ENCODE peak calls at places on chromosomes 16 and 17, in five cellular contexts. One of them, this sample, is unnamed.
A peak's percentile ranks its signal among the peaks of the same experiment; 100 is the strongest.

GRCh38 chr17:34383225-34383615 is 20.2 kb upstream of the CCL1 start:
- DNase-seq in tibial nerve: no peak
- DNase-seq in upper lobe of left lung: no peak
- DNase-seq in transverse colon: no peak
- DNase-seq in ovary: no peak
- DNase-seq in this sample: no peak

GRCh38 chr16:72530434-72530833 is 358.5 kb upstream of the PMFBP1 start:
- DNase-seq in tibial nerve: no peak
- DNase-seq in upper lobe of left lung: no peak
- DNase-seq in transverse colon: no peak
- DNase-seq in ovary: no peak
- DNase-seq in this sample: no peak

GRCh38 chr17:1629647-1630310 is 1.1 kb upstream of the SLC43A2 start:
- DNase-seq in tibial nerve: no peak
- DNase-seq in upper lobe of left lung: peak; percentile 89
- DNase-seq in transverse colon: peak; percentile 87
- DNase-seq in ovary: peak; percentile 63
- DNase-seq in this sample: peak; percentile 80

GRCh38 chr16:53235851-53236250 is 181.1 kb downstream of the CHD9 start:
- DNase-seq in tibial nerve: no peak
- DNase-seq in upper lobe of left lung: no peak
- DNase-seq in transverse colon: no peak
- DNase-seq in ovary: no peak
- DNase-seq in this sample: no peak

GRCh38 chr16:86979061-86979460 is 338.1 kb downstream of the C16orf95 start:
- DNase-seq in tibial nerve: no peak
- DNase-seq in upper lobe of left lung: no peak
- DNase-seq in transverse colon: no peak
- DNase-seq in ovary: no peak
- DNase-seq in this sample: peak; percentile 33

GRCh38 chr17:39165844-39166349 is at the start of gene ARL5C:
- DNase-seq in tibial nerve: no peak
- DNase-seq in upper lobe of left lung: no peak
- DNase-seq in transverse colon: no peak
- DNase-seq in ovary: no peak
- DNase-seq in this sample: no peak

GRCh38 chr17:58507123-58507634 is 7.3 kb downstream of the MTMR4 start:
- DNase-seq in tibial nerve: no peak
- DNase-seq in upper lobe of left lung: peak; percentile 77
- DNase-seq in transverse colon: no peak
- DNase-seq in ovary: no peak
- DNase-seq in this sample: no peak

GRCh38 chr16:13414154-13414553 is 505.8 kb upstream of the ERCC4 start:
- DNase-seq in tibial nerve: no peak
- DNase-seq in upper lobe of left lung: no peak
- DNase-seq in transverse colon: no peak
- DNase-seq in ovary: no peak
- DNase-seq in this sample: no peak

GRCh38 chr17:42283241-42284019 is 4.9 kb upstream of the STAT5A start:
- DNase-seq in tibial nerve: no peak
- DNase-seq in upper lobe of left lung: no peak
- DNase-seq in transverse colon: no peak
- DNase-seq in ovary: peak; percentile 18
- DNase-seq in this sample: peak; percentile 48

GRCh38 chr17:63117431-63117830 is 151.4 kb downstream of the TANC2 start:
- DNase-seq in tibial nerve: no peak
- DNase-seq in upper lobe of left lung: no peak
- DNase-seq in transverse colon: no peak
- DNase-seq in ovary: no peak
- DNase-seq in this sample: no peak

GRCh38 chr16:71460246-71460645 is 1.8 kb downstream of the ZNF23 start:
- DNase-seq in tibial nerve: no peak
- DNase-seq in upper lobe of left lung: no peak
- DNase-seq in transverse colon: no peak
- DNase-seq in ovary: no peak
- DNase-seq in this sample: no peak

GRCh38 chr17:58317421-58318064 is 11.1 kb downstream of the TSPOAP1 start:
- DNase-seq in tibial nerve: no peak
- DNase-seq in upper lobe of left lung: peak; percentile 47
- DNase-seq in transverse colon: peak; percentile 69
- DNase-seq in ovary: no peak
- DNase-seq in this sample: peak; percentile 58

GRCh38 chr17:80663783-80664206 is 119.2 kb downstream of the RPTOR start:
- DNase-seq in tibial nerve: no peak
- DNase-seq in upper lobe of left lung: peak; percentile 79
- DNase-seq in transverse colon: peak; percentile 20
- DNase-seq in ovary: peak; percentile 60
- DNase-seq in this sample: peak; percentile 88

GRCh38 chr17:39573447-39574298 is 34.0 kb downstream of the NEUROD2 start:
- DNase-seq in tibial nerve: peak; percentile 29
- DNase-seq in upper lobe of left lung: peak; percentile 62
- DNase-seq in transverse colon: peak; percentile 69
- DNase-seq in ovary: peak; percentile 55
- DNase-seq in this sample: peak; percentile 87

GRCh38 chr17:82028246-82028645 is 3.2 kb upstream of the RAC3 start:
- DNase-seq in tibial nerve: no peak
- DNase-seq in upper lobe of left lung: no peak
- DNase-seq in transverse colon: no peak
- DNase-seq in ovary: no peak
- DNase-seq in this sample: no peak

GRCh38 chr16:57367111-57367752 is 5.1 kb upstream of the CX3CL1 start:
- DNase-seq in tibial nerve: no peak
- DNase-seq in upper lobe of left lung: no peak
- DNase-seq in transverse colon: no peak
- DNase-seq in ovary: no peak
- DNase-seq in this sample: no peak

GRCh38 chr17:39647242-39647641 is 10.3 kb downstream of the STARD3 start:
- DNase-seq in tibial nerve: no peak
- DNase-seq in upper lobe of left lung: no peak
- DNase-seq in transverse colon: no peak
- DNase-seq in ovary: no peak
- DNase-seq in this sample: no peak

GRCh38 chr17:924711-925480 is 54.7 kb downstream of the NXN start:
- DNase-seq in tibial nerve: no peak
- DNase-seq in upper lobe of left lung: peak; percentile 56
- DNase-seq in transverse colon: no peak
- DNase-seq in ovary: no peak
- DNase-seq in this sample: no peak

GRCh38 chr17:68576811-68577551 is 24.2 kb downstream of the FAM20A start:
- DNase-seq in tibial nerve: no peak
- DNase-seq in upper lobe of left lung: no peak
- DNase-seq in transverse colon: no peak
- DNase-seq in ovary: peak; percentile 33
- DNase-seq in this sample: peak; percentile 72

GRCh38 chr17:76783146-76783545 is 45.2 kb downstream of the MFSD11 start:
- DNase-seq in tibial nerve: no peak
- DNase-seq in upper lobe of left lung: no peak
- DNase-seq in transverse colon: no peak
- DNase-seq in ovary: no peak
- DNase-seq in this sample: no peak

GRCh38 chr16:27470567-27471431 is 68.8 kb downstream of the IL21R start:
- DNase-seq in tibial nerve: no peak
- DNase-seq in upper lobe of left lung: peak; percentile 50
- DNase-seq in transverse colon: no peak
- DNase-seq in ovary: no peak
- DNase-seq in this sample: no peak

DNA sequence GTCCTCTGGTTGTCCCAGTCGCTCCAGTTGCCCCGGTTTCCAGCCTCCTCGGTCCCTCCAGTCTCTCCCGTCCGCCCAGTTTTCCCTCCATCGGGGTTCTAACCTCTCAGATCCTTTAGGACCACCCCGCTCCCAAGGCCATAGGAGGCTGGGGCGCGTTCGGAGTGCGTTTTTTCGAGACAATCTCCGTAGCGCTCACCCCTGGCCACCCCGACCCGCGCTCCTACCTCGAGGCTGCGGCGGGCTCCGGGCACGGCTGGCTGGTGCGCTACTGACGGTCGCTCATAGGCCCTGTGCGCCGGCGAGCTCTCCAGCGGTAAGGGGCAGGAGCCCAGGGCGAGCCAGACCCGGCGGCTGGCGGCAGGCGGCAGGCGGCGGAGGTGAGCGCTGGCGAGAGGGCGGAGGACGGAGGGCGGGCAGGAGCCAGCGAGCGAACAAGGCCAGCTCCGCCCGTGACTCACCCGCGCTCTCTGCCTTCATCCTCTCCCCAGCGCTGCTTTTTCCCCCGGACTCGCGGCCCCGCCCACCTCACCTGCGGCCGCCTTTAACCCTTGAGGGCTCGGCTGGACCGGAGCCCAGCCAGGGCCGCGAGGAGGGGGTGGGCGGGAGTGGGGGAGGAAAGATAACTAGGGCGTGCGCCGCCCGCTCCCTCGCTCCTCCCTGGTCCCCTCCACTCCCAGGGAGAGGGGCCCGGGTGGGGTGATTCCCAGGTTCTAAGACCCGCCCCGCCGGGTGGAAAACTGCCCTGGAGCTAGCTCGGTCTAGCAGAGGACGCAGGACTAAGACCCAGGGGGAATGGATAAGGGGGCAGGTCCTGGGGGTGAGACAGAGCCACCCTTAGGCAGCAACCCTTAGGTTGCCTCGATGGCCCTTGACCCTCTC is at the start of gene SP6:
- DNase-seq in tibial nerve: no peak
- DNase-seq in upper lobe of left lung: peak; percentile 85
- DNase-seq in transverse colon: peak; percentile 91
- DNase-seq in ovary: peak; percentile 57
- DNase-seq in this sample: no peak
- TF ChIP-seq POLR2A in tibial nerve: no peak
- TF ChIP-seq POLR2A in upper lobe of left lung: peak; percentile 65
- TF ChIP-seq POLR2A in transverse colon: peak; percentile 71
- TF ChIP-seq POLR2A in ovary: no peak
- TF ChIP-seq POLR2A in this sample: no peak

GRCh38 chr17:5413682-5414081 is 5.8 kb downstream of the NUP88 start:
- DNase-seq in tibial nerve: no peak
- DNase-seq in upper lobe of left lung: no peak
- DNase-seq in transverse colon: no peak
- DNase-seq in ovary: no peak
- DNase-seq in this sample: no peak
- TF ChIP-seq EP300 in tibial nerve: no peak
- TF ChIP-seq EP300 in upper lobe of left lung: no peak
- TF ChIP-seq EP300 in transverse colon: no peak
- TF ChIP-seq EP300 in ovary: no peak
- TF ChIP-seq EP300 in this sample: no peak

GRCh38 chr16:10616744-10617640 is 36.6 kb upstream of the EMP2 start:
- DNase-seq in tibial nerve: peak; percentile 46
- DNase-seq in upper lobe of left lung: peak; percentile 88
- DNase-seq in transverse colon: peak; percentile 82
- DNase-seq in ovary: peak; percentile 59
- DNase-seq in this sample: peak; percentile 83
- H3K27ac ChIP-seq in tibial nerve: peak overlapping the region; percentile 76
- H3K27ac ChIP-seq in upper lobe of left lung: peak overlapping the region; percentile 89
- H3K27ac ChIP-seq in transverse colon: peak overlapping the region; percentile 73
- H3K27ac ChIP-seq in ovary: no peak overlapping the region
- H3K27ac ChIP-seq in this sample: peak overlapping the region; percentile 17

GRCh38 chr16:82248257-82248656 is 78.2 kb upstream of the MPHOSPH6 start:
- DNase-seq in tibial nerve: no peak
- DNase-seq in upper lobe of left lung: no peak
- DNase-seq in transverse colon: no peak
- DNase-seq in ovary: no peak
- DNase-seq in this sample: no peak
- TF ChIP-seq POLR2A in tibial nerve: no peak
- TF ChIP-seq POLR2A in upper lobe of left lung: no peak
- TF ChIP-seq POLR2A in transverse colon: no peak
- TF ChIP-seq POLR2A in ovary: no peak
- TF ChIP-seq POLR2A in this sample: no peak